ENCODE peak calls at places on chromosomes 3 and 15, in seven cellular contexts. One of them, this sample, is unnamed.

GRCh38 chr3:45056608-45057301 is 30.7 kb downstream of the CLEC3B start:
- DNase-seq in Panc1: no peak
- DNase-seq in A549: no peak
- DNase-seq in ovary: no peak
- DNase-seq in tibial nerve: no peak
- DNase-seq in body of pancreas: no peak
- DNase-seq in IMR-90: no peak
- DNase-seq in this sample: no peak

GRCh38 chr15:89778861-89779260 is 2.7 kb downstream of the MESP2 start:
- DNase-seq in tibial nerve: no peak
- DNase-seq in ovary: no peak
- DNase-seq in A549: no peak
- DNase-seq in body of pancreas: no peak
- DNase-seq in Panc1: no peak
- DNase-seq in IMR-90: no peak
- DNase-seq in this sample: no peak

GRCh38 chr3:191307341-191307740 is 21.9 kb upstream of the CCDC50 start:
- DNase-seq in ovary: no peak
- DNase-seq in IMR-90: no peak
- DNase-seq in A549: no peak
- DNase-seq in tibial nerve: no peak
- DNase-seq in body of pancreas: no peak
- DNase-seq in Panc1: no peak
- DNase-seq in this sample: no peak

GRCh38 chr3:128863560-128863959 is 15.9 kb upstream of the ACAD9 start:
- DNase-seq in Panc1: no peak
- DNase-seq in ovary: no peak
- DNase-seq in A549: no peak
- DNase-seq in tibial nerve: no peak
- DNase-seq in body of pancreas: no peak
- DNase-seq in IMR-90: no peak
- DNase-seq in this sample: no peak

GRCh38 chr15:58549013-58549779 is 117.4 kb downstream of the LIPC start:
- DNase-seq in ovary: no peak
- DNase-seq in A549: no peak
- DNase-seq in tibial nerve: no peak
- DNase-seq in body of pancreas: no peak
- DNase-seq in Panc1: no peak
- DNase-seq in IMR-90: peak; percentile 74
- DNase-seq in this sample: no peak

GRCh38 chr15:82914396-82914795 is 38.1 kb downstream of the HOMER2 start:
- DNase-seq in IMR-90: no peak
- DNase-seq in ovary: no peak
- DNase-seq in tibial nerve: no peak
- DNase-seq in body of pancreas: no peak
- DNase-seq in Panc1: no peak
- DNase-seq in A549: no peak
- DNase-seq in this sample: no peak

GRCh38 chr15:60634815-60635214 is 155.9 kb upstream of the ICE2 start:
- DNase-seq in Panc1: no peak
- DNase-seq in ovary: no peak
- DNase-seq in A549: no peak
- DNase-seq in body of pancreas: no peak
- DNase-seq in tibial nerve: no peak
- DNase-seq in IMR-90: peak; percentile 6
- DNase-seq in this sample: no peak

GRCh38 chr3:69811452-69812401 is 72.5 kb downstream of the MITF start:
- DNase-seq in Panc1: no peak
- DNase-seq in A549: no peak
- DNase-seq in IMR-90: no peak
- DNase-seq in ovary: no peak
- DNase-seq in body of pancreas: no peak
- DNase-seq in tibial nerve: no peak
- DNase-seq in this sample: no peak

GRCh38 chr15:40105517-40106202 is 3.0 kb downstream of the BMF start:
- DNase-seq in ovary: no peak
- DNase-seq in tibial nerve: no peak
- DNase-seq in IMR-90: no peak
- DNase-seq in body of pancreas: no peak
- DNase-seq in A549: no peak
- DNase-seq in Panc1: no peak
- DNase-seq in this sample: no peak

GRCh38 chr15:82810061-82810862 is 834 bp downstream of the WHAMM start:
- DNase-seq in A549: no peak
- DNase-seq in ovary: peak; percentile 47
- DNase-seq in Panc1: no peak
- DNase-seq in tibial nerve: no peak
- DNase-seq in body of pancreas: peak; percentile 58
- DNase-seq in IMR-90: peak; percentile 50
- DNase-seq in this sample: no peak

GRCh38 chr15:93205413-93205812 is 116.4 kb upstream of the RGMA start:
- DNase-seq in body of pancreas: no peak
- DNase-seq in ovary: no peak
- DNase-seq in IMR-90: no peak
- DNase-seq in Panc1: no peak
- DNase-seq in tibial nerve: peak; percentile 3
- DNase-seq in A549: no peak
- DNase-seq in this sample: no peak

GRCh38 chr3:79247367-79248103 is 520.3 kb downstream of the ROBO1 start:
- DNase-seq in Panc1: no peak
- DNase-seq in ovary: no peak
- DNase-seq in A549: no peak
- DNase-seq in tibial nerve: no peak
- DNase-seq in body of pancreas: no peak
- DNase-seq in IMR-90: peak; percentile 84
- DNase-seq in this sample: no peak

GRCh38 chr3:150180349-150180748 is 209.7 kb upstream of the PFN2 start:
- DNase-seq in IMR-90: peak; percentile 86
- DNase-seq in tibial nerve: no peak
- DNase-seq in ovary: no peak
- DNase-seq in Panc1: no peak
- DNase-seq in body of pancreas: no peak
- DNase-seq in A549: no peak
- DNase-seq in this sample: no peak

GRCh38 chr3:150183619-150184425 is 213.1 kb upstream of the PFN2 start:
- DNase-seq in A549: peak; percentile 60
- DNase-seq in body of pancreas: peak; percentile 68
- DNase-seq in IMR-90: peak; percentile 83
- DNase-seq in Panc1: peak; percentile 68
- DNase-seq in tibial nerve: peak; percentile 50
- DNase-seq in ovary: peak; percentile 65
- DNase-seq in this sample: peak; percentile 25

GRCh38 chr3:150179330-150179729 is 208.6 kb upstream of the PFN2 start:
- DNase-seq in tibial nerve: no peak
- DNase-seq in Panc1: no peak
- DNase-seq in A549: no peak
- DNase-seq in body of pancreas: no peak
- DNase-seq in ovary: no peak
- DNase-seq in IMR-90: no peak
- DNase-seq in this sample: no peak

GRCh38 chr3:150184426-150185071 is 213.9 kb upstream of the PFN2 start:
- DNase-seq in Panc1: peak; percentile 28
- DNase-seq in tibial nerve: no peak
- DNase-seq in A549: peak; percentile 33
- DNase-seq in body of pancreas: no peak
- DNase-seq in ovary: no peak
- DNase-seq in IMR-90: peak; percentile 11
- DNase-seq in this sample: no peak
- TF ChIP-seq CTCF in Panc1: peak; percentile 61
- TF ChIP-seq CTCF in tibial nerve: no peak
- TF ChIP-seq CTCF in A549: no peak
- TF ChIP-seq CTCF in body of pancreas: no peak
- TF ChIP-seq CTCF in ovary: no peak
- TF ChIP-seq CTCF in IMR-90: no peak
- TF ChIP-seq CTCF in this sample: no peak

DNA sequence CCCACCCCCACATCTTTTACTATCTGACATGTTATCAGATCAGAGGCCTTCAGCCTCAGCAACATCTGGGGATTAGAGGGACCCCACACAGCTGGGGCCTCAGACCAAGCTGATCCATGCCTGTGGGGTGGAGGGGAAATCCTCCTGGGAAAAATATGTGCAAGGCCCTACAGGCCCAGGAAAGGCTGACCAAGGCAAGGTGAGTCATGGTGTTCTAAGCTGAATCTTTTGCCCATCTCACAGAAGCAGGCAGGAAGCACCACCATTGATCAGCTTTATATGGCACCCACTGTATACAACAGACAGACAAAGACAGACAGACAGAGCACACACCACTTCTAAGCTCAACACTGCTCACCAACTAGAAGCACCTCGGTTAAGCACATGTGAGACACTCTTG is 12.4 kb upstream of the PARP6 start:
- DNase-seq in A549: no peak
- DNase-seq in tibial nerve: no peak
- DNase-seq in body of pancreas: no peak
- DNase-seq in IMR-90: peak; percentile 20
- DNase-seq in Panc1: no peak
- DNase-seq in ovary: no peak
- DNase-seq in this sample: no peak
- H3K4me1 ChIP-seq in A549: no peaks in the 10 kb centered on the region
- H3K4me1 ChIP-seq in tibial nerve: no peaks in the 10 kb centered on the region
- H3K4me1 ChIP-seq in body of pancreas: no peaks in the 10 kb centered on the region
- H3K4me1 ChIP-seq in IMR-90: no peaks in the 10 kb centered on the region
- H3K4me1 ChIP-seq in Panc1: no peaks in the 10 kb centered on the region
- H3K4me1 ChIP-seq in ovary: no peaks in the 10 kb centered on the region
- H3K4me1 ChIP-seq in this sample: no peaks in the 10 kb centered on the region

DNA sequence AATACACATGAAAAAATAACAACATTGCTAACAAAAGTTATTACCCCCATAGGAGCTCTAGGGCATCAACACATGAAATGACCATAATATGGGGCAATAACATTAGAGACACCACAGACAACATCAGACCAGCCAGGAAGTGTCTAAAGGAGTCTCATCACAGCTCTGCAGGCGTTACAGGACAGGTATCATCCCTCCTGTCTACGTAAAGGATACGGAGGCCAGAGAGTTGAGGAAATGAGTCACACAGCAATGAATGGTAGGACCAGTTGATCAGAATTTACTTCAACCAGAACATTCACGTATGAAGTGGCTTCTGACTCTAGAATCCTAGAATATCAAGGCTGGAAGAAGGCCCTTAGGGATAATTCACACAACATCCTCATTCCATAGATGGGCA is 1.8 kb downstream of the NME9 start:
- DNase-seq in ovary: no peak
- DNase-seq in body of pancreas: no peak
- DNase-seq in IMR-90: no peak
- DNase-seq in Panc1: no peak
- DNase-seq in A549: no peak
- DNase-seq in tibial nerve: no peak
- DNase-seq in this sample: no peak
- H3K27ac ChIP-seq in ovary: no peak overlapping the region
- H3K27ac ChIP-seq in body of pancreas: no peak overlapping the region
- H3K27ac ChIP-seq in IMR-90: no peak overlapping the region
- H3K27ac ChIP-seq in Panc1: no peak overlapping the region
- H3K27ac ChIP-seq in A549: no peak overlapping the region
- H3K27ac ChIP-seq in tibial nerve: no peak overlapping the region
- H3K27ac ChIP-seq in this sample: no peak overlapping the region

GRCh38 chr15:44033894-44034293 is 161.2 kb downstream of the FRMD5 start:
- DNase-seq in body of pancreas: peak; percentile 21
- DNase-seq in Panc1: peak; percentile 28
- DNase-seq in A549: no peak
- DNase-seq in tibial nerve: peak; percentile 39
- DNase-seq in IMR-90: peak; percentile 58
- DNase-seq in ovary: no peak
- DNase-seq in this sample: no peak
- TF ChIP-seq CTCF in body of pancreas: no peak
- TF ChIP-seq CTCF in Panc1: no peak
- TF ChIP-seq CTCF in A549: no peak
- TF ChIP-seq CTCF in tibial nerve: no peak
- TF ChIP-seq CTCF in IMR-90: no peak
- TF ChIP-seq CTCF in ovary: no peak
- TF ChIP-seq CTCF in this sample: no peak

DNA sequence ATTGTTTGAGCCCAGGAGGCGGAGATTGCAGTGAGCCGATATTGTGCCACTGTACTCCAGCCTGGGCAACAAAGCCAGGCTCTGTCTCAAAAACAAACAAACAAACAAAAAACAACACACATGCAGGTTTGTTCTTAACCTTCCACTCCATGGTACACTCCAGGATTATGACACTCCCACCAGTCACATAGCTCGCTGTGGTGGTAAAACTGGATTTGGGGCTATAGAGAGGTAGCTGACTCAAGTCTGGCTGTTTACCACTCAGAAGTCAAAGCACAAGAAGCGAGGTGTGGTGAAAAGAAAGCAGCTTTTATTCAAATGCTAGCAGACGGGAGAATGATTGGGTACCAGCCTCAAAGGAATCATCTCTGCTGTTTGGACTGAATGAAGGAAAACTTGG is 49.0 kb upstream of the SIAH2 start:
- DNase-seq in body of pancreas: no peak
- DNase-seq in Panc1: no peak
- DNase-seq in tibial nerve: no peak
- DNase-seq in IMR-90: no peak
- DNase-seq in ovary: no peak
- DNase-seq in A549: no peak
- DNase-seq in this sample: no peak
- H3K4me1 ChIP-seq in body of pancreas: no peaks in the 10 kb centered on the region
- H3K4me1 ChIP-seq in Panc1: no peaks in the 10 kb centered on the region
- H3K4me1 ChIP-seq in tibial nerve: no peaks in the 10 kb centered on the region
- H3K4me1 ChIP-seq in IMR-90: no peaks in the 10 kb centered on the region
- H3K4me1 ChIP-seq in ovary: no peaks in the 10 kb centered on the region
- H3K4me1 ChIP-seq in A549: no peaks in the 10 kb centered on the region
- H3K4me1 ChIP-seq in this sample: no peaks in the 10 kb centered on the region

GRCh38 chr3:28924744-28925360 is 356.0 kb upstream of the RBMS3 start:
- DNase-seq in tibial nerve: no peak
- DNase-seq in body of pancreas: no peak
- DNase-seq in A549: no peak
- DNase-seq in ovary: no peak
- DNase-seq in Panc1: no peak
- DNase-seq in IMR-90: no peak
- DNase-seq in this sample: no peak
- H3K27ac ChIP-seq in tibial nerve: no peak overlapping the region
- H3K27ac ChIP-seq in body of pancreas: no peak overlapping the region
- H3K27ac ChIP-seq in A549: no peak overlapping the region
- H3K27ac ChIP-seq in ovary: no peak overlapping the region
- H3K27ac ChIP-seq in Panc1: no peak overlapping the region
- H3K27ac ChIP-seq in IMR-90: no peak overlapping the region
- H3K27ac ChIP-seq in this sample: no peak overlapping the region

GRCh38 chr15:98177950-98178848 is 217.7 kb downstream of the ARRDC4 start:
- DNase-seq in ovary: no peak
- DNase-seq in A549: peak; percentile 48
- DNase-seq in body of pancreas: peak; percentile 49
- DNase-seq in IMR-90: peak; percentile 29
- DNase-seq in Panc1: peak; percentile 39
- DNase-seq in tibial nerve: peak; percentile 44
- DNase-seq in this sample: no peak
- TF ChIP-seq CTCF in ovary: no peak
- TF ChIP-seq CTCF in A549: peak; percentile 61
- TF ChIP-seq CTCF in body of pancreas: peak; percentile 78
- TF ChIP-seq CTCF in IMR-90: peak; percentile 50
- TF ChIP-seq CTCF in Panc1: peak; percentile 80
- TF ChIP-seq CTCF in tibial nerve: peak; percentile 54
- TF ChIP-seq CTCF in this sample: peak; percentile 48

DNA sequence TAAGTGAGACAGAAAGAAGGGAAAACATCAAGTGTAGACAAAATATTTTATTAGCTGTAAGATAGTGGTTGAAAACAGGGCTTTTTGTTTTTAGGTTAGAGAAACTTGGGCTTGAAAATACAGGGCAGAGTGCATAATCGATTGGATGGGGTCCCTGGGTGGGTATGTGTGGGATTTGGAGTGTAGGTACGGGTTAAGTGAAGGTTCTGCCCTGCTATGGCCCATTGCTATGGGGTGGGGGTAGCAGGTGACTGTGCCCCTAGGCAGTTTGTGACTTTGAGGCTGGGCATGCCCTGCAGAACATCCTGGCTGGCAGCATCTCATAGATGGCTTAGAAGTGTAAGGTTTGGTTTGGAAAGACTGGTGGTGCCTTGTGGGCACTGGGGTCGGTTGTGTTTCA is 3.7 kb upstream of the FAM131A start:
- DNase-seq in body of pancreas: no peak
- DNase-seq in Panc1: no peak
- DNase-seq in IMR-90: no peak
- DNase-seq in A549: no peak
- DNase-seq in tibial nerve: no peak
- DNase-seq in ovary: no peak
- DNase-seq in this sample: no peak
- H3K4me1 ChIP-seq in body of pancreas: peaks cover 22% of the 10 kb centered on the region
- H3K4me1 ChIP-seq in Panc1: peaks cover 58% of the 10 kb centered on the region
- H3K4me1 ChIP-seq in IMR-90: peaks cover 33% of the 10 kb centered on the region
- H3K4me1 ChIP-seq in A549: peaks cover 54% of the 10 kb centered on the region
- H3K4me1 ChIP-seq in tibial nerve: peaks cover 20% of the 10 kb centered on the region
- H3K4me1 ChIP-seq in ovary: peaks cover 16% of the 10 kb centered on the region
- H3K4me1 ChIP-seq in this sample: peaks cover 11% of the 10 kb centered on the region

This sample was measured in thoracic aorta.